ENCODE peak calls at places on chromosomes 5 and 9, in seven cellular contexts. S is esophagus muscularis mucosa, L is GM12878, B is NB4, Z is vagina, E is right lobe of liver, A is ovary. C is an unnamed sample.

GRCh38 chr5:17233488-17233887 is 16.1 kb downstream of the BASP1 start:
- DNase-seq in S (no peak), L (no peak), B (no peak), Z (no peak), E (no peak), A (no peak), C (no peak)

GRCh38 chr5:77662615-77663014 is 24.1 kb upstream of the OTP start:
- DNase-seq in S (no peak), L (peak), B (no peak), Z (no peak), E (no peak), A (no peak), C (no peak)

GRCh38 chr9:79610019-79610760 is 38.4 kb downstream of the TLE4 start:
- DNase-seq in S (no peak), L (no peak), B (peak), Z (no peak), E (no peak), A (no peak), C (no peak)

GRCh38 chr9:113154936-113155335 is 4.1 kb downstream of the SLC31A2 start:
- DNase-seq in S (no peak), L (no peak), B (peak), Z (no peak), E (no peak), A (no peak), C (no peak)

GRCh38 chr9:98075332-98075805 is 18.8 kb downstream of the NANS start:
- DNase-seq in S (no peak), L (no peak), B (no peak), Z (no peak), E (no peak), A (no peak), C (no peak)

GRCh38 chr9:37486616-37487544 is 1.1 kb downstream of the POLR1E start:
- DNase-seq in S (no peak), L (no peak), B (peak), Z (no peak), E (no peak), A (no peak), C (peak)

GRCh38 chr9:133788819-133789733 is 50.9 kb upstream of the SARDH start:
- DNase-seq in S (no peak), L (no peak), B (no peak), Z (no peak), E (peak), A (no peak), C (peak)

GRCh38 chr5:107067391-107067790 is 603.3 kb downstream of the EFNA5 start:
- DNase-seq in S (no peak), L (no peak), B (no peak), Z (no peak), E (peak), A (no peak), C (no peak)

GRCh38 chr5:132369012-132369470 is 469 bp upstream of the SLC22A5 start:
- DNase-seq in S (no peak), L (no peak), B (no peak), Z (no peak), E (no peak), A (no peak), C (no peak)

GRCh38 chr5:181152406-181152805 is 5.0 kb downstream of the OR2V2 start:
- DNase-seq in S (no peak), L (no peak), B (no peak), Z (no peak), E (no peak), A (no peak), C (no peak)

GRCh38 chr9:79061766-79062165 is 510.0 kb upstream of the TLE4 start:
- DNase-seq in S (no peak), L (no peak), B (no peak), Z (no peak), E (no peak), A (no peak), C (no peak)

GRCh38 chr9:21789541-21790037 is 12.8 kb upstream of the MTAP start:
- DNase-seq in S (no peak), L (peak), B (no peak), Z (no peak), E (no peak), A (no peak), C (peak)

GRCh38 chr5:107646418-107646817 is 24.3 kb downstream of the EFNA5 start:
- DNase-seq in S (no peak), L (no peak), B (no peak), Z (no peak), E (no peak), A (no peak), C (no peak)

GRCh38 chr5:10513501-10514442 is 50.1 kb upstream of the ANKRD33B start:
- DNase-seq in S (no peak), L (no peak), B (no peak), Z (no peak), E (no peak), A (no peak), C (no peak)

GRCh38 chr5:150122158-150122510 is 33.5 kb downstream of the PDGFRB start:
- DNase-seq in S (no peak), L (no peak), B (peak), Z (no peak), E (peak), A (no peak), C (no peak)

GRCh38 chr9:3006917-3007316 is 163.0 kb upstream of the PUM3 start:
- DNase-seq in S (no peak), L (no peak), B (no peak), Z (no peak), E (no peak), A (no peak), C (no peak)

GRCh38 chr9:131094015-131094414 is 2.3 kb upstream of the AIF1L start:
- DNase-seq in S (no peak), L (no peak), B (no peak), Z (no peak), E (no peak), A (no peak), C (no peak)

GRCh38 chr9:131092548-131093440 is 3.5 kb upstream of the AIF1L start:
- DNase-seq in S (no peak), L (no peak), B (no peak), Z (no peak), E (no peak), A (no peak), C (no peak)

GRCh38 chr9:131095666-131096489 is 453 bp upstream of the AIF1L start:
- DNase-seq in S (no peak), L (no peak), B (peak), Z (no peak), E (no peak), A (no peak), C (no peak)

GRCh38 chr9:131096490-131097258 is at the start of gene AIF1L:
- DNase-seq in S (no peak), L (no peak), B (no peak), Z (no peak), E (no peak), A (no peak), C (peak)

GRCh38 chr9:131094622-131095021 is 1.7 kb upstream of the AIF1L start:
- DNase-seq in S (no peak), L (no peak), B (no peak), Z (no peak), E (no peak), A (no peak), C (no peak)
- H3K4me3 ChIP-seq in S (no peak), L (no peak), B (no peak), Z (no peak), E (no peak), A (no peak), C (no peak)

GRCh38 chr9:10538073-10538472 is 74.7 kb downstream of the PTPRD start:
- DNase-seq in S (no peak), L (no peak), B (no peak), Z (no peak), E (no peak), A (no peak), C (no peak)
- TF ChIP-seq POLR2A in S (no peak), L (no peak), B (no peak), Z (no peak), E (no peak), A (no peak), C (no peak)

GRCh38 chr5:92566113-92566767 is 1014.8 kb downstream of the NR2F1-AS1 start:
- DNase-seq in S (no peak), L (no peak), B (no peak), Z (no peak), E (no peak), A (no peak), C (no peak)
- H3K4me3 ChIP-seq in S (no peak), L (no peak), B (no peak), Z (no peak), E (no peak), A (no peak), C (no peak)

GRCh38 chr5:151447174-151448037 is at the start of gene SLC36A1:
- DNase-seq in S (peak), L (peak), B (peak), Z (no peak), E (peak), A (peak), C (peak)
- TF ChIP-seq POLR2A in S (peak), L (peak), B (no peak), Z (no peak), E (peak), A (no peak), C (peak)

GRCh38 chr5:169426674-169427250 is 125.8 kb upstream of the SLIT3 start:
- DNase-seq in S (no peak), L (no peak), B (peak), Z (no peak), E (no peak), A (no peak), C (no peak)
- H3K4me3 ChIP-seq in S (no peak), L (no peak), B (no peak), Z (no peak), E (no peak), A (no peak), C (no peak)

DNA sequence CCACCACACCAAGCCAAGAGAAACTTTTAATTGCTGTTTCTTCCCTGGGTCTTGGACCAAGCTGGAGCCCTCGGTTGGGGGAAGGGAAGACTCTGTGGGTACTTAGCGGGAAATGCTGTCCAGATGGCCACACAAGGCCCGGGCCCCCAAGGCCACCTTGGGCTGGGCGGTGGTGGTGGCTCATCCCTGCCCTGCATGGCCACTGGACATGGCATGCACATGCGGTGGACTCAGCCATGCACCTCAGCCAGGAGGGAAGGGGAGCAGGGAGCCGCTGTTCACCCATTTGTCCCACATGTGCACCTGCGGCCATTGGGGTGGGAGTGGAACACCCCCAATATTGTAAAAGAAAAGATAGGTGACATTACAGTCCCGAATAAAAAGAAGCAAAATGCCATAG is 72.4 kb downstream of the RGMB start:
- DNase-seq in S (no peak), L (no peak), B (no peak), Z (no peak), E (no peak), A (no peak), C (no peak)
- TF ChIP-seq POLR2A in S (no peak), L (no peak), B (no peak), Z (no peak), E (no peak), A (no peak), C (no peak)

C was measured in body of pancreas.